ENCODE peak calls at places on chromosomes 13 and 19, in six cellular contexts. O is upper lobe of right lung; N is HuH-7.5; H is T-helper 2 cell; E is T-helper 1 cell; D is CD4-positive, CD25-positive, alpha-beta regulatory T cell. C is an unnamed sample.

GRCh38 chr19:46786236-46787039 is 2.0 kb downstream of the SLC1A5 start:
- DNase-seq in O (peak; percentile 86), N (peak; percentile 59), H (peak; percentile 39), E (peak; percentile 70), D (peak; percentile 74), C (peak; percentile 96)

GRCh38 chr19:5003781-5004180 is 34.9 kb downstream of the KDM4B start:
- DNase-seq in O (no peak), N (no peak), H (no peak), E (no peak), D (no peak), C (no peak)

GRCh38 chr13:23059173-23059572 is 121.6 kb upstream of the SGCG start:
- DNase-seq in O (no peak), N (no peak), H (no peak), E (no peak), D (no peak), C (no peak)

GRCh38 chr13:25727250-25727649 is 324.6 kb downstream of the SHISA2 start:
- DNase-seq in O (peak; percentile 70), N (no peak), H (no peak), E (no peak), D (no peak), C (no peak)

GRCh38 chr19:33416307-33417215 is 43.1 kb downstream of the CEBPG start:
- DNase-seq in O (no peak), N (peak; percentile 94), H (peak; percentile 24), E (peak; percentile 55), D (peak; percentile 33), C (no peak)

GRCh38 chr19:4831351-4832340 is at the start of gene TICAM1:
- DNase-seq in O (peak; percentile 92), N (peak; percentile 59), H (peak; percentile 73), E (peak; percentile 78), D (peak; percentile 84), C (peak; percentile 95)

GRCh38 chr13:44974056-44974798 is 15.0 kb downstream of the NUFIP1 start:
- DNase-seq in O (no peak), N (no peak), H (no peak), E (no peak), D (no peak), C (no peak)

GRCh38 chr13:76965759-76966421 is 17.6 kb downstream of the ACOD1 start:
- DNase-seq in O (no peak), N (no peak), H (no peak), E (no peak), D (no peak), C (peak; percentile 31)

GRCh38 chr19:41218615-41219507 is at the start of gene AXL:
- DNase-seq in O (peak; percentile 84), N (no peak), H (no peak), E (no peak), D (no peak), C (peak; percentile 96)

GRCh38 chr13:38814331-38814730 is 127.5 kb downstream of the FREM2 start:
- DNase-seq in O (no peak), N (no peak), H (no peak), E (no peak), D (no peak), C (no peak)

GRCh38 chr19:10751109-10751972 is 33.5 kb downstream of the DNM2 start:
- DNase-seq in O (peak; percentile 85), N (no peak), H (no peak), E (no peak), D (no peak), C (no peak)

GRCh38 chr19:9741476-9742171 is 26.9 kb downstream of the ZNF846 start:
- DNase-seq in O (no peak), N (no peak), H (no peak), E (no peak), D (no peak), C (no peak)

GRCh38 chr13:32443111-32443510 is 15.2 kb upstream of the N4BP2L1 start:
- DNase-seq in O (no peak), N (no peak), H (no peak), E (peak; percentile 29), D (no peak), C (no peak)

GRCh38 chr19:32646556-32646955 is 28.4 kb downstream of the ANKRD27 start:
- DNase-seq in O (no peak), N (no peak), H (no peak), E (no peak), D (no peak), C (no peak)

GRCh38 chr13:67128148-67128547 is 102.0 kb downstream of the PCDH9 start:
- DNase-seq in O (no peak), N (no peak), H (no peak), E (no peak), D (no peak), C (no peak)

GRCh38 chr19:54312436-54313362 is at the start of gene LILRA5:
- DNase-seq in O (no peak), N (no peak), H (no peak), E (no peak), D (no peak), C (peak; percentile 85)

GRCh38 chr19:11361771-11362731 is 6.8 kb downstream of the PLPPR2 start:
- DNase-seq in O (no peak), N (no peak), H (no peak), E (no peak), D (no peak), C (no peak)

GRCh38 chr19:53795019-53795418 is 29.1 kb downstream of the NLRP12 start:
- DNase-seq in O (no peak), N (no peak), H (no peak), E (no peak), D (no peak), C (no peak)

GRCh38 chr19:43678512-43678911 is 8.5 kb upstream of the PLAUR start:
- DNase-seq in O (no peak), N (no peak), H (no peak), E (no peak), D (no peak), C (no peak)

GRCh38 chr13:81406022-81406421 is 1065.1 kb upstream of the SPRY2 start:
- DNase-seq in O (no peak), N (no peak), H (no peak), E (no peak), D (no peak), C (no peak)

GRCh38 chr19:5692785-5693194 is 2.7 kb downstream of the RPL36 start:
- DNase-seq in O (peak; percentile 54), N (no peak), H (no peak), E (no peak), D (no peak), C (no peak)

GRCh38 chr19:33429891-33430673 is 56.6 kb downstream of the CEBPG start:
- DNase-seq in O (peak; percentile 50), N (no peak), H (no peak), E (no peak), D (no peak), C (no peak)

GRCh38 chr13:78589206-78589605 is 14.1 kb downstream of the POU4F1 start:
- DNase-seq in O (no peak), N (no peak), H (no peak), E (no peak), D (no peak), C (no peak)

GRCh38 chr13:111114362-111115050 is 604 bp upstream of the ARHGEF7 start:
- DNase-seq in O (peak; percentile 77), N (no peak), H (no peak), E (no peak), D (no peak), C (peak; percentile 40)

GRCh38 chr13:59391696-59392095 is 772.0 kb downstream of the DIAPH3 start:
- DNase-seq in O (no peak), N (peak; percentile 8), H (no peak), E (peak; percentile 43), D (peak; percentile 8), C (peak; percentile 42)

GRCh38 chr19:42634409-42635232 is 39.9 kb upstream of the CEACAM8 start:
- DNase-seq in O (no peak), N (peak; percentile 40), H (no peak), E (peak; percentile 17), D (peak; percentile 3), C (no peak)

GRCh38 chr19:3722443-3723109 is 14.4 kb downstream of the TJP3 start:
- DNase-seq in O (no peak), N (peak; percentile 61), H (no peak), E (no peak), D (no peak), C (no peak)

GRCh38 chr19:45613926-45614725 is 12.1 kb upstream of the GPR4 start:
- DNase-seq in O (no peak), N (peak; percentile 49), H (no peak), E (no peak), D (no peak), C (no peak)

GRCh38 chr19:33520844-33521479 is 629 bp downstream of the PEPD start:
- DNase-seq in O (no peak), N (no peak), H (no peak), E (no peak), D (no peak), C (no peak)

GRCh38 chr13:74021507-74021906 is 112.7 kb downstream of the KLF12 start:
- DNase-seq in O (no peak), N (no peak), H (no peak), E (no peak), D (no peak), C (no peak)

GRCh38 chr13:54383604-54384003 is 1355.0 kb downstream of the OLFM4 start:
- DNase-seq in O (no peak), N (no peak), H (no peak), E (no peak), D (no peak), C (no peak)

GRCh38 chr13:77233159-77233558 is 93.7 kb downstream of the MYCBP2 start:
- DNase-seq in O (no peak), N (no peak), H (no peak), E (no peak), D (no peak), C (no peak)

GRCh38 chr13:49271264-49271663 is 23.5 kb downstream of the CDADC1 start:
- DNase-seq in O (no peak), N (no peak), H (no peak), E (no peak), D (no peak), C (no peak)

GRCh38 chr13:98738213-98738612 is 14.3 kb downstream of the SLC15A1 start:
- DNase-seq in O (no peak), N (no peak), H (no peak), E (no peak), D (no peak), C (no peak)

GRCh38 chr13:111049791-111050538 is 65.1 kb upstream of the ARHGEF7 start:
- DNase-seq in O (no peak), N (no peak), H (no peak), E (no peak), D (no peak), C (no peak)

GRCh38 chr19:5288347-5288739 is 52.3 kb downstream of the PTPRS start:
- DNase-seq in O (no peak), N (no peak), H (no peak), E (no peak), D (no peak), C (no peak)

GRCh38 chr19:3963458-3964255 is 7.2 kb downstream of the DAPK3 start:
- DNase-seq in O (no peak), N (no peak), H (no peak), E (no peak), D (no peak), C (no peak)

GRCh38 chr19:48006762-48007161 is 12.3 kb downstream of the ELSPBP1 start:
- DNase-seq in O (no peak), N (peak; percentile 21), H (no peak), E (no peak), D (no peak), C (no peak)

C was measured in lower leg skin.